ENCODE peak calls at places on chromosomes 4 and X, in five cellular contexts. One of them, this sample, is unnamed.

GRCh38 chr4:117637347-117637746 is 396.9 kb upstream of the NDST3 start:
- ATAC-seq in HepG2: no peak
- ATAC-seq in GM12878: no peak
- ATAC-seq in K562: no peak
- ATAC-seq in upper lobe of left lung: no peak
- ATAC-seq in this sample: no peak

GRCh38 chr4:133711817-133712216 is 489.8 kb downstream of the PABPC4L start:
- ATAC-seq in upper lobe of left lung: no peak
- ATAC-seq in GM12878: no peak
- ATAC-seq in K562: no peak
- ATAC-seq in HepG2: no peak
- ATAC-seq in this sample: no peak

GRCh38 chr4:139488442-139488841 is 34.5 kb downstream of the RAB33B start:
- ATAC-seq in GM12878: no peak
- ATAC-seq in upper lobe of left lung: no peak
- ATAC-seq in HepG2: no peak
- ATAC-seq in K562: no peak
- ATAC-seq in this sample: no peak

GRCh38 chr4:41294445-41295062 is 37.8 kb downstream of the UCHL1 start:
- ATAC-seq in HepG2: no peak
- ATAC-seq in K562: no peak
- ATAC-seq in GM12878: no peak
- ATAC-seq in upper lobe of left lung: no peak
- ATAC-seq in this sample: no peak

GRCh38 chrX:14964500-14964899 is 91.3 kb downstream of the MOSPD2 start:
- ATAC-seq in K562: no peak
- ATAC-seq in HepG2: no peak
- ATAC-seq in GM12878: no peak
- ATAC-seq in upper lobe of left lung: no peak
- ATAC-seq in this sample: no peak

GRCh38 chrX:119502727-119503483 is 34.7 kb downstream of the SLC25A5 start:
- ATAC-seq in HepG2: peak; percentile 73
- ATAC-seq in upper lobe of left lung: peak; percentile 84
- ATAC-seq in K562: no peak
- ATAC-seq in GM12878: no peak
- ATAC-seq in this sample: no peak

GRCh38 chrX:44055638-44056037 is 82.4 kb upstream of the NDP start:
- ATAC-seq in GM12878: no peak
- ATAC-seq in upper lobe of left lung: no peak
- ATAC-seq in K562: no peak
- ATAC-seq in HepG2: no peak
- ATAC-seq in this sample: no peak

GRCh38 chrX:20547649-20548051 is 280.9 kb upstream of the RPS6KA3 start:
- ATAC-seq in K562: no peak
- ATAC-seq in HepG2: peak; percentile 88
- ATAC-seq in upper lobe of left lung: no peak
- ATAC-seq in GM12878: peak; percentile 50
- ATAC-seq in this sample: peak; percentile 46

GRCh38 chrX:48958635-48959094 is 1.3 kb upstream of the OTUD5 start:
- ATAC-seq in upper lobe of left lung: no peak
- ATAC-seq in GM12878: no peak
- ATAC-seq in K562: no peak
- ATAC-seq in HepG2: peak; percentile 3
- ATAC-seq in this sample: peak; percentile 4

GRCh38 chr4:125179727-125180126 is 135.0 kb upstream of the FAT4 start:
- ATAC-seq in HepG2: no peak
- ATAC-seq in GM12878: no peak
- ATAC-seq in K562: no peak
- ATAC-seq in upper lobe of left lung: no peak
- ATAC-seq in this sample: no peak

GRCh38 chr4:70367813-70368212 is 7.3 kb downstream of the SMR3A start:
- ATAC-seq in GM12878: no peak
- ATAC-seq in HepG2: no peak
- ATAC-seq in K562: no peak
- ATAC-seq in upper lobe of left lung: no peak
- ATAC-seq in this sample: no peak

GRCh38 chrX:48558270-48558669 is 16.0 kb upstream of the RBM3 start:
- ATAC-seq in HepG2: no peak
- ATAC-seq in upper lobe of left lung: peak; percentile 38
- ATAC-seq in K562: no peak
- ATAC-seq in GM12878: no peak
- ATAC-seq in this sample: peak; percentile 53

GRCh38 chr4:81472249-81473085 is 760 bp upstream of the RASGEF1B start:
- ATAC-seq in HepG2: peak; percentile 77
- ATAC-seq in K562: peak; percentile 37
- ATAC-seq in GM12878: peak; percentile 75
- ATAC-seq in upper lobe of left lung: peak; percentile 64
- ATAC-seq in this sample: peak; percentile 32

GRCh38 chrX:150542846-150543229 is 25.6 kb upstream of the MTM1 start:
- ATAC-seq in K562: no peak
- ATAC-seq in upper lobe of left lung: no peak
- ATAC-seq in HepG2: no peak
- ATAC-seq in GM12878: peak; percentile 55
- ATAC-seq in this sample: no peak

GRCh38 chrX:13791559-13791958 is 25.3 kb downstream of the GPM6B start:
- ATAC-seq in GM12878: no peak
- ATAC-seq in K562: no peak
- ATAC-seq in upper lobe of left lung: no peak
- ATAC-seq in HepG2: no peak
- ATAC-seq in this sample: no peak

GRCh38 chrX:45191383-45191782 is 9.3 kb downstream of the DIPK2B start:
- ATAC-seq in K562: no peak
- ATAC-seq in GM12878: peak; percentile 71
- ATAC-seq in HepG2: no peak
- ATAC-seq in upper lobe of left lung: no peak
- ATAC-seq in this sample: no peak

GRCh38 chr4:112523008-112523440 is 7.0 kb upstream of the NEUROG2 start:
- ATAC-seq in HepG2: peak; percentile 77
- ATAC-seq in upper lobe of left lung: no peak
- ATAC-seq in GM12878: peak; percentile 70
- ATAC-seq in K562: peak; percentile 89
- ATAC-seq in this sample: no peak

GRCh38 chr4:20462426-20463175 is 210.9 kb downstream of the SLIT2 start:
- ATAC-seq in K562: no peak
- ATAC-seq in upper lobe of left lung: no peak
- ATAC-seq in GM12878: no peak
- ATAC-seq in HepG2: no peak
- ATAC-seq in this sample: no peak

GRCh38 chr4:174406416-174406815 is 115.9 kb downstream of the HPGD start:
- ATAC-seq in HepG2: no peak
- ATAC-seq in K562: no peak
- ATAC-seq in upper lobe of left lung: no peak
- ATAC-seq in GM12878: no peak
- ATAC-seq in this sample: peak; percentile 61

GRCh38 chr4:67087897-67088296 is 457.4 kb downstream of the CENPC start:
- ATAC-seq in K562: peak; percentile 50
- ATAC-seq in HepG2: peak; percentile 49
- ATAC-seq in GM12878: peak; percentile 84
- ATAC-seq in upper lobe of left lung: no peak
- ATAC-seq in this sample: no peak

GRCh38 chr4:120919358-120919757 is 3.2 kb downstream of the PRDM5 start:
- ATAC-seq in upper lobe of left lung: no peak
- ATAC-seq in HepG2: no peak
- ATAC-seq in K562: no peak
- ATAC-seq in GM12878: no peak
- ATAC-seq in this sample: no peak

GRCh38 chr4:7595883-7596535 is 161.3 kb upstream of the PSAPL1 start:
- ATAC-seq in GM12878: no peak
- ATAC-seq in HepG2: no peak
- ATAC-seq in K562: no peak
- ATAC-seq in upper lobe of left lung: no peak
- ATAC-seq in this sample: no peak

GRCh38 chr4:171759274-171759673 is 53.9 kb upstream of the GALNTL6 start:
- ATAC-seq in K562: no peak
- ATAC-seq in GM12878: no peak
- ATAC-seq in HepG2: peak; percentile 96
- ATAC-seq in upper lobe of left lung: peak; percentile 85
- ATAC-seq in this sample: no peak

GRCh38 chr4:110631582-110632505 is 9.0 kb upstream of the PITX2 start:
- ATAC-seq in K562: peak; percentile 99
- ATAC-seq in GM12878: peak; percentile 99
- ATAC-seq in upper lobe of left lung: peak; percentile 89
- ATAC-seq in HepG2: peak; percentile 99
- ATAC-seq in this sample: peak; percentile 93

GRCh38 chr4:13783800-13784411 is 156.4 kb upstream of the BOD1L1 start:
- ATAC-seq in upper lobe of left lung: peak; percentile 15
- ATAC-seq in GM12878: peak; percentile 93
- ATAC-seq in K562: no peak
- ATAC-seq in HepG2: peak; percentile 70
- ATAC-seq in this sample: no peak

GRCh38 chrX:150854856-150855255 is 43.6 kb downstream of the CD99L2 start:
- ATAC-seq in GM12878: no peak
- ATAC-seq in HepG2: no peak
- ATAC-seq in K562: no peak
- ATAC-seq in upper lobe of left lung: no peak
- ATAC-seq in this sample: no peak

GRCh38 chr4:92501456-92501855 is 197.7 kb downstream of the GRID2 start:
- ATAC-seq in K562: no peak
- ATAC-seq in upper lobe of left lung: no peak
- ATAC-seq in HepG2: no peak
- ATAC-seq in GM12878: no peak
- ATAC-seq in this sample: no peak

GRCh38 chr4:77782102-77782835 is 36.9 kb downstream of the CNOT6L start:
- ATAC-seq in GM12878: no peak
- ATAC-seq in HepG2: no peak
- ATAC-seq in K562: no peak
- ATAC-seq in upper lobe of left lung: no peak
- ATAC-seq in this sample: no peak

GRCh38 chrX:16586371-16587112 is 63.4 kb upstream of the S100G start:
- ATAC-seq in upper lobe of left lung: no peak
- ATAC-seq in GM12878: no peak
- ATAC-seq in HepG2: no peak
- ATAC-seq in K562: no peak
- ATAC-seq in this sample: no peak

GRCh38 chr4:59818656-59819055 is 1381.5 kb upstream of the ADGRL3 start:
- ATAC-seq in K562: no peak
- ATAC-seq in GM12878: peak; percentile 95
- ATAC-seq in HepG2: peak; percentile 75
- ATAC-seq in upper lobe of left lung: no peak
- ATAC-seq in this sample: no peak

GRCh38 chr4:106287353-106287969 is 28.5 kb downstream of the TBCK start:
- ATAC-seq in K562: peak; percentile 71
- ATAC-seq in HepG2: peak; percentile 100
- ATAC-seq in GM12878: no peak
- ATAC-seq in upper lobe of left lung: peak; percentile 69
- ATAC-seq in this sample: no peak

GRCh38 chr4:119025440-119025839 is 110.2 kb upstream of the MYOZ2 start:
- ATAC-seq in HepG2: no peak
- ATAC-seq in K562: no peak
- ATAC-seq in GM12878: no peak
- ATAC-seq in upper lobe of left lung: peak; percentile 62
- ATAC-seq in this sample: peak; percentile 51

GRCh38 chr4:87128006-87128705 is 92.3 kb downstream of the KLHL8 start:
- ATAC-seq in GM12878: no peak
- ATAC-seq in K562: no peak
- ATAC-seq in HepG2: no peak
- ATAC-seq in upper lobe of left lung: no peak
- ATAC-seq in this sample: no peak

GRCh38 chr4:87129681-87130080 is 90.7 kb downstream of the KLHL8 start:
- ATAC-seq in GM12878: no peak
- ATAC-seq in K562: no peak
- ATAC-seq in upper lobe of left lung: no peak
- ATAC-seq in HepG2: no peak
- ATAC-seq in this sample: no peak

GRCh38 chr4:87130985-87131753 is 89.2 kb downstream of the KLHL8 start:
- ATAC-seq in GM12878: no peak
- ATAC-seq in HepG2: no peak
- ATAC-seq in K562: peak; percentile 65
- ATAC-seq in upper lobe of left lung: peak; percentile 74
- ATAC-seq in this sample: no peak

GRCh38 chr4:87132035-87132434 is 88.4 kb downstream of the KLHL8 start:
- ATAC-seq in HepG2: no peak
- ATAC-seq in upper lobe of left lung: no peak
- ATAC-seq in K562: no peak
- ATAC-seq in GM12878: no peak
- ATAC-seq in this sample: no peak

GRCh38 chr4:87130482-87130881 is 89.9 kb downstream of the KLHL8 start:
- ATAC-seq in HepG2: no peak
- ATAC-seq in GM12878: no peak
- ATAC-seq in K562: no peak
- ATAC-seq in upper lobe of left lung: no peak
- ATAC-seq in this sample: no peak
- TF ChIP-seq EP300 in HepG2: no peak
- TF ChIP-seq EP300 in GM12878: no peak
- TF ChIP-seq EP300 in K562: no peak
- TF ChIP-seq EP300 in upper lobe of left lung: no peak
- TF ChIP-seq EP300 in this sample: no peak

GRCh38 chrX:123920065-123920785 is 41.3 kb upstream of the STAG2 start:
- ATAC-seq in K562: no peak
- ATAC-seq in GM12878: no peak
- ATAC-seq in upper lobe of left lung: no peak
- ATAC-seq in HepG2: no peak
- ATAC-seq in this sample: no peak
- H3K27ac ChIP-seq in K562: no peak overlapping the region
- H3K27ac ChIP-seq in GM12878: no peak overlapping the region
- H3K27ac ChIP-seq in upper lobe of left lung: no peak overlapping the region
- H3K27ac ChIP-seq in HepG2: no peak overlapping the region
- H3K27ac ChIP-seq in this sample: no peak overlapping the region

DNA sequence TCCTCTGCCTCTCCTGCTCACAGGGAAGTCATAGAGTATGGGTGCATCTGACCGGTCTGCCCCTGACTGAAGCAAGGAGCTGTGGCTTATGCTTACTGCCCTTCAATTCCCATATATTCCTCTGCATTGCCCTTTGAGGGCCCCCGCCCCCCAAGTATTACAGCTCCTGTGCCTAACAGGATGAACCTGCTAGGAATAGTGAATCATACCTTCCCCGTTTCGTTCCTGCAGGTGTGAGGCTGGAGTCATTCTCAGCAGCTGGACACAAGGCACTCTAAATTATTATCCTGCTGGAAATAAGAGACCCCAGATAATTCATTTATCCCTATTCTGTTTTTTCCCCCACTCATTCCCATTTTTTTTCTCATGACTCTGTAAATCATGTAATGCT is 2.4 kb downstream of the KIT start:
- ATAC-seq in K562: no peak
- ATAC-seq in GM12878: no peak
- ATAC-seq in upper lobe of left lung: no peak
- ATAC-seq in HepG2: no peak
- ATAC-seq in this sample: no peak
- TF ChIP-seq POLR2AphosphoS5 in K562: no peak
- TF ChIP-seq POLR2AphosphoS5 in GM12878: no peak
- TF ChIP-seq POLR2AphosphoS5 in upper lobe of left lung: no peak
- TF ChIP-seq POLR2AphosphoS5 in HepG2: no peak
- TF ChIP-seq POLR2AphosphoS5 in this sample: no peak

GRCh38 chrX:96591418-96591817 is 93.2 kb upstream of the DIAPH2 start:
- ATAC-seq in K562: no peak
- ATAC-seq in GM12878: no peak
- ATAC-seq in HepG2: no peak
- ATAC-seq in upper lobe of left lung: no peak
- ATAC-seq in this sample: no peak

DNA sequence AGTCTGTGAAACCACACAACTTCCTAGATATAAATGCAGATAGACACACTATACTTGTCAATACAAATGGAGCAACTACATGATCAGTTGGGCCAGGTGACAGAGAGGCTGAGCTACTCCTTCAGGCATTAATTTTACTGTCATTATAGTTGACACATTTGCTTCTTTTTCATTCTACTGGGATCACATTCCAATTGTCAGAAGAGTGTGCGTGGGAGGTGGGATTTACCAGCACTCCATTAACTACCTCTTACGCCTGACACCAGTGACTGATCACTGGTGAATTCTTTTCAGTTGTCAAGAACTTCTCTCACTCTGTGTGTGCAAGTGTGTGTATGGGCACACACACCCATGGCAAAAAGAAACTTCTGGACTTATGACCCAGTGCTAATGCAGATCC is 94.2 kb upstream of the DIAPH2 start:
- ATAC-seq in upper lobe of left lung: no peak
- ATAC-seq in GM12878: no peak
- ATAC-seq in K562: no peak
- ATAC-seq in HepG2: no peak
- ATAC-seq in this sample: no peak
- TF ChIP-seq EP300 in upper lobe of left lung: no peak
- TF ChIP-seq EP300 in GM12878: no peak
- TF ChIP-seq EP300 in K562: no peak
- TF ChIP-seq EP300 in HepG2: no peak
- TF ChIP-seq EP300 in this sample: no peak

This sample was measured in gastroesophageal sphincter.